ENCODE peak calls at places on chromosomes 11 and 22, in six cellular contexts. Z is IMR-90, S is body of pancreas, C is right lobe of liver, I is H1, V is uterus. R is an unnamed sample.

GRCh38 chr11:66281001-66281400 is 3.0 kb downstream of the CNIH2 start:
- DNase-seq in Z (no peak), S (no peak), C (no peak), I (no peak), V (no peak), R (no peak)

GRCh38 chr11:86741489-86742435 is 58.6 kb upstream of the PRSS23 start:
- DNase-seq in Z (peak), S (no peak), C (no peak), I (no peak), V (no peak), R (no peak)

GRCh38 chr11:133787379-133788103 is 57.8 kb downstream of the SPATA19 start:
- DNase-seq in Z (no peak), S (peak), C (peak), I (peak), V (no peak), R (no peak)

GRCh38 chr22:22748297-22748743 is 103.9 kb downstream of the GGTLC2 start:
- DNase-seq in Z (peak), S (peak), C (no peak), I (peak), V (no peak), R (peak)

GRCh38 chr11:112174789-112175595 is at the start of gene BCO2:
- DNase-seq in Z (peak), S (peak), C (peak), I (peak), V (peak), R (peak)

GRCh38 chr11:75033916-75034315 is 45.2 kb downstream of the NEU3 start:
- DNase-seq in Z (no peak), S (no peak), C (no peak), I (peak), V (no peak), R (no peak)

GRCh38 chr11:121613724-121614123 is 161.0 kb upstream of the SORL1-AS1 start:
- DNase-seq in Z (peak), S (no peak), C (no peak), I (no peak), V (no peak), R (no peak)

GRCh38 chr22:25881353-25881752 is 139.4 kb downstream of the MYO18B start:
- DNase-seq in Z (no peak), S (no peak), C (no peak), I (no peak), V (no peak), R (no peak)

GRCh38 chr22:19180234-19180633 is 1.7 kb upstream of the SLC25A1 start:
- DNase-seq in Z (no peak), S (no peak), C (no peak), I (no peak), V (no peak), R (no peak)

GRCh38 chr11:84291996-84292395 is 1005.8 kb upstream of the CCDC90B start:
- DNase-seq in Z (peak), S (no peak), C (no peak), I (no peak), V (no peak), R (no peak)

GRCh38 chr11:122398167-122398566 is 257.4 kb upstream of the UBASH3B start:
- DNase-seq in Z (peak), S (no peak), C (no peak), I (no peak), V (no peak), R (no peak)

GRCh38 chr22:50481440-50482106 is at the start of gene ADM2:
- DNase-seq in Z (no peak), S (peak), C (peak), I (peak), V (no peak), R (peak)

GRCh38 chr11:2212411-2213251 is 41.0 kb upstream of the TH start:
- DNase-seq in Z (no peak), S (no peak), C (peak), I (peak), V (peak), R (peak)

GRCh38 chr11:125331357-125331756 is 164.7 kb downstream of the FEZ1 start:
- DNase-seq in Z (no peak), S (no peak), C (no peak), I (no peak), V (no peak), R (no peak)

GRCh38 chr22:44526431-44527115 is 28.5 kb upstream of the RTL6 start:
- DNase-seq in Z (no peak), S (no peak), C (no peak), I (peak), V (no peak), R (no peak)

GRCh38 chr11:57761301-57762234 is at the start of gene CTNND1:
- DNase-seq in Z (peak), S (peak), C (peak), I (peak), V (peak), R (peak)

GRCh38 chr11:57197762-57198161 is 16.0 kb downstream of the LRRC55 start:
- DNase-seq in Z (no peak), S (no peak), C (no peak), I (no peak), V (no peak), R (no peak)

GRCh38 chr22:38397189-38398097 is 57.6 kb downstream of the KCNJ4 start:
- DNase-seq in Z (no peak), S (peak), C (peak), I (peak), V (peak), R (no peak)

GRCh38 chr11:120977470-120977869 is 46.4 kb upstream of the TBCEL start:
- DNase-seq in Z (peak), S (no peak), C (no peak), I (no peak), V (no peak), R (no peak)

GRCh38 chr11:40683010-40683409 is 776.4 kb downstream of the LRRC4C start:
- DNase-seq in Z (no peak), S (no peak), C (no peak), I (no peak), V (no peak), R (no peak)

GRCh38 chr22:41919357-41920224 is 4.7 kb upstream of the SHISA8 start:
- DNase-seq in Z (peak), S (peak), C (peak), I (peak), V (no peak), R (peak)
- H3K4me3 ChIP-seq in Z (peak), S (no peak), C (peak), I (peak), V (peak), R (peak)

GRCh38 chr22:43126506-43127165 is 16.1 kb downstream of the BIK start:
- DNase-seq in Z (peak), S (no peak), C (no peak), I (peak), V (no peak), R (no peak)
- TF ChIP-seq POLR2A in Z (no peak), S (no peak), C (no peak), I (no peak), V (no peak), R (no peak)

GRCh38 chr11:315516-315994 is 1.7 kb downstream of the IFITM1 start:
- DNase-seq in Z (no peak), S (no peak), C (no peak), I (no peak), V (no peak), R (no peak)
- H3K4me3 ChIP-seq in Z (peak), S (no peak), C (peak), I (peak), V (peak), R (peak)

GRCh38 chr11:43697679-43698078 is 17.1 kb downstream of the HSD17B12 start:
- DNase-seq in Z (peak), S (no peak), C (no peak), I (no peak), V (no peak), R (no peak)
- TF ChIP-seq POLR2A in Z (no peak), S (no peak), C (no peak), I (no peak), V (no peak), R (no peak)

GRCh38 chr11:114159320-114159719 is 99.8 kb downstream of the ZBTB16 start:
- DNase-seq in Z (no peak), S (no peak), C (no peak), I (no peak), V (no peak), R (no peak)
- H3K4me3 ChIP-seq in Z (no peak), S (no peak), C (no peak), I (no peak), V (no peak), R (no peak)

GRCh38 chr11:560305-561147 is at the start of the genes LMNTD2 and RASSF7:
- DNase-seq in Z (peak), S (peak), C (peak), I (peak), V (peak), R (peak)
- TF ChIP-seq POLR2A in Z (no peak), S (peak), C (peak), I (peak), V (no peak), R (peak)

GRCh38 chr22:37164535-37164887 is 14.8 kb upstream of the IL2RB start:
- DNase-seq in Z (no peak), S (no peak), C (no peak), I (no peak), V (no peak), R (no peak)

GRCh38 chr22:37161442-37161841 is 11.7 kb upstream of the IL2RB start:
- DNase-seq in Z (no peak), S (no peak), C (no peak), I (no peak), V (no peak), R (no peak)

GRCh38 chr22:37163096-37163489 is 13.4 kb upstream of the IL2RB start:
- DNase-seq in Z (no peak), S (no peak), C (no peak), I (no peak), V (no peak), R (no peak)

GRCh38 chr22:37163618-37164534 is 14.2 kb upstream of the IL2RB start:
- DNase-seq in Z (no peak), S (no peak), C (peak), I (no peak), V (no peak), R (no peak)

GRCh38 chr22:37162221-37163095 is 12.7 kb upstream of the IL2RB start:
- DNase-seq in Z (no peak), S (no peak), C (peak), I (no peak), V (no peak), R (no peak)
- H3K4me3 ChIP-seq in Z (no peak), S (no peak), C (no peak), I (no peak), V (no peak), R (no peak)

R was measured in prostate gland.